ENCODE peak calls at places on chromosomes 6 and 20, in five cellular contexts. D is neural progenitor cell, G is heart right ventricle, K is A549, I is pancreas. C is an unnamed sample. For H3K4me1, the result is how much of the 10 kb centered on the place peaks cover.

GRCh38 chr6:158837684-158838625 is 18.8 kb upstream of the EZR start:
- DNase-seq in K (no peak), G (peak), D (peak), I (no peak), C (no peak)

GRCh38 chr6:72905705-72906478 is 284.0 kb downstream of the KCNQ5 start:
- DNase-seq in D (no peak), I (no peak), G (no peak), K (no peak), C (no peak)

GRCh38 chr6:134172020-134172766 is 119.8 kb upstream of the SLC2A12 start:
- DNase-seq in D (no peak), K (no peak), G (no peak), I (no peak), C (no peak)

GRCh38 chr6:100057941-100058340 is 63.9 kb upstream of the MCHR2 start:
- DNase-seq in I (no peak), G (no peak), D (no peak), K (no peak), C (no peak)

GRCh38 chr6:68233623-68234022 is 401.5 kb upstream of the ADGRB3 start:
- DNase-seq in I (no peak), D (no peak), G (no peak), K (peak), C (no peak)

GRCh38 chr6:24376875-24377274 is 19.0 kb upstream of the DCDC2 start:
- DNase-seq in G (no peak), I (no peak), D (no peak), K (no peak), C (no peak)

GRCh38 chr6:165618241-165618640 is 44.8 kb downstream of the PDE10A start:
- DNase-seq in G (no peak), K (no peak), I (no peak), D (no peak), C (no peak)

GRCh38 chr20:11891081-11891826 is 26.4 kb upstream of the BTBD3 start:
- DNase-seq in D (peak), I (peak), G (peak), K (peak), C (peak)

GRCh38 chr6:150293423-150294280 is 75.2 kb upstream of the IYD start:
- DNase-seq in K (peak), D (no peak), I (no peak), G (no peak), C (no peak)

GRCh38 chr20:62219992-62220665 is at the start of gene HRH3:
- DNase-seq in D (peak), G (no peak), K (no peak), I (no peak), C (no peak)

GRCh38 chr6:1993049-1993448 is 252.4 kb downstream of the GMDS start:
- DNase-seq in K (no peak), D (no peak), I (no peak), G (no peak), C (no peak)

GRCh38 chr20:37296371-37296770 is 6.9 kb downstream of the MANBAL start:
- DNase-seq in D (no peak), K (no peak), G (no peak), I (no peak), C (no peak)

DNA sequence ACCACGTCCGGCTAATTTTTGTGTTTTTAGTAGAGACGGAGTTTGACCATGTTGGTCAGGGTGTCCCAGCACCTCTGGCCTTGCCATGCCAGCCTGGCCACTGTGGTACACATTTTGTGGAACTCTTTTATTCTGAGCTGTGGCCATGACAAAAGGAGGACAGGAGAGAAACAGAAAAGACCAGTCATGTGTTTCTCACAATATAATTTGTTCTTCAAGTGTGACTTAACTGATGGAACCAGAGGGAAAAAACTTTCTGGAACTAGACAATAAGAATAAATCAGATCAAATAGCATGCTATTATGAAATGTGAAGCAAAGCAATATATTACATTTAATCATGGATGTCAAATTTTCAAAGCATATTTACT is 4.2 kb upstream of the RNASET2 start:
- DNase-seq in D (no peak), I (no peak), G (no peak), K (no peak), C (no peak)
- H3K27ac ChIP-seq in D (no peak), I (no peak), G (no peak), K (no peak), C (no peak)

DNA sequence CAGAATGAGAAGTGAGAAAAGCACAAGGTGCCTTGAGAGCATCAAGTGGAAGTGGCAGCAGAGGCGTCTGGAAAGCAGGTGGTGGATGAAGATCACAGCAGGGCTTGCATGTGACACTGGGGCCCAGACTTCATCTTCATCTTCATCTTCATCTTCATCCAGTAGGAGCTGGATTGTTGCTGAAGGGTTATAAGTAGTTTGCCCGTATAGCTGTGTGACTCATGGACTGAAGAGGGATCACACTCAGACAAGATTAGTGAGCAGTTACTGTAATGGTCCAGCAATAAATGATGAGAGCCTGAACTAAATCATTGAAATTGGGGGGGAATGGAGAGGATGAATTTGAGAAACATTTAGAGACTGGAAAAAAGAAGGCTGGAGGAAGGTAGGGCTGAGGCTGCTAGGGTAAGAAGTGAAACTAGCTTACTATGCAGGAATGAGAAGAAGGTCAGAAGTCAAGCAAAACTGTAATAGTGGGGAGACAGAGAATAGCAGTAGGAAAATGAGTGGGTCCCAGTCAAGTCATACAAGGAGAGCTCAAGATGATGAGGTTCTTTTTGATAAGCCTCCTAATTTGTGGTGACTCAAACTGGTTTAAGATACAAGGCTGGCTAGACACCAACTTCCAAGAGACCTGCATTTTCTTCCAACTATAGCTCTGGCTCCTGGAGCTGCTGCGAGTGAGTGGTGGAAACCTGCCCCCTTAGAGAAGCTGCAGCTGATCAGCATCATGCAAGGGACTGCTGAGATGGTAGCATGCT is 92.3 kb upstream of the BEND6 start:
- DNase-seq in D (no peak), I (no peak), G (no peak), K (no peak), C (no peak)
- H3K4me1 ChIP-seq in D (under half), I (under half), G (under half), K (half or more), C (under half)

GRCh38 chr6:105453968-105454367 is 51.1 kb upstream of the PREP start:
- DNase-seq in G (no peak), I (no peak), K (no peak), D (no peak), C (no peak)

GRCh38 chr6:105458061-105458460 is 55.2 kb upstream of the PREP start:
- DNase-seq in I (no peak), G (no peak), K (no peak), D (no peak), C (no peak)

GRCh38 chr6:105452376-105452775 is 49.5 kb upstream of the PREP start:
- DNase-seq in G (no peak), D (no peak), K (no peak), I (no peak), C (no peak)

GRCh38 chr6:105449756-105450390 is 47.0 kb upstream of the PREP start:
- DNase-seq in G (no peak), I (no peak), K (no peak), D (no peak), C (no peak)

DNA sequence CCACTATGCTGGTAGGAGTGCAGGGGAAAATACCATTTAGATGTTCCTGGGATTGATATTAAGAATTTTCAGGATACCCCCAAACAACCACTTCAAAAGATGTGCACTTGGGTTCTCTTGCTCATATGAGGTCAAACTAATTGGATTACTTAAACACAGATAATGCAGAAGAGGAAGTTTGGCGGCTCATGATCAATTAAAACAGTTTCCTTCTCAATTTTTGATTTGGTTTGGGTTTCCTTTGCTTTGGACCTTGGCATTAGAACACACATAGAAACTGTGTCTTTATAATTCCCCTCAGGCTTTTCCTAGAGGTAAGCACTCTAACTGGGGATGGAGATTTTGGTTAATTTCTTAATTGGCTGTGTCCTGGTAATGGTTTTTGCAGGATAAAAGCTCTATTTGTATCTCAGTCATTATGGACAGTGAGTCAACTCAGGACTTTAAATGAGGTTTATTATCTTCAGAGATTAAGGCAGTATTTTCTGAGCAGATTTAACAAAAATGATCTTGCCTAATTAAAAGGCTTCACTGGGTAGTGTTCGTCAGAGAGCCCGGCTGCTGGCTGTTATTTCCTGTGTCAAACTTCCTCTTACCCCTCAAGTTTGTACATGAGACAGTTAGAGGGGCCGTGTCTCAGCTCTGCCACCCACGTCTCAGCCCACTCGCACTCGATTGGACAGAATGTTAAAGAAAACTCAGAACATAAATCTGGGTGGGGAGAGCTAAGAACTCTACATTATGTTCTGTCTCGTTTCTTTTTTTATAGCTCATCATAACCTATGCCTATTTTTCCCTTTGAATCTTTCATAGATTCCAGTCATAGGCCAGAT is 50.3 kb upstream of the PREP start:
- DNase-seq in D (no peak), G (no peak), K (no peak), I (no peak), C (no peak)
- H3K27ac ChIP-seq in D (no peak), G (peak), K (no peak), I (no peak), C (no peak)

GRCh38 chr20:17651761-17652388 is 30.2 kb downstream of the RRBP1 start:
- DNase-seq in K (peak), D (no peak), I (peak), G (no peak), C (no peak)
- H3K4me1 ChIP-seq in K (under half), D (under half), I (under half), G (half or more), C (under half)

DNA sequence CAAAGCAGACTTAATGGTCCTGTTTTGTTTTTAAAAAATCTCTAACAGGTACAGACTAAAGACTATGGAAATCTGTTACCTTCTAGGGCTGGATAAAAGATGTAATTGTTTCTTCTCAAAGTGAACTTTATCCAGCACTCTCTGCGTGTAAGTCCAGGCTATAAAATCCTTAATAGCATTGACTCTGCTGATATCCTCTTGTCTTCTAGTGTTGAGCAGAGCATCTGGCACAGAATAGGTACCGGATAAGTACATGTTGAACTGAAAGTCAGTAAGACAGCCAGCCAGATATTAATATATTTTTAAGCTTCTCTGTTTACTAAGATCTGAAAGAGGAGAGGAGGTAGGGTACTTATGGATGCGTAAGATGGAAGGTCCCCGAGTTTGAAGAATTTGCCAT is 262.3 kb downstream of the TBC1D7 start:
- DNase-seq in G (no peak), D (no peak), I (no peak), K (no peak), C (no peak)
- H3K27ac ChIP-seq in G (no peak), D (no peak), I (no peak), K (no peak), C (no peak)

GRCh38 chr6:33683051-33683571 is 28.4 kb downstream of the UQCC2 start:
- DNase-seq in K (no peak), I (no peak), D (no peak), G (no peak), C (no peak)

GRCh38 chr6:33684983-33685382 is 26.5 kb downstream of the UQCC2 start:
- DNase-seq in D (no peak), G (no peak), K (no peak), I (no peak), C (no peak)

GRCh38 chr6:33682341-33682740 is 29.2 kb downstream of the UQCC2 start:
- DNase-seq in K (no peak), D (no peak), I (no peak), G (no peak), C (no peak)

GRCh38 chr6:33684428-33684896 is 27.0 kb downstream of the UQCC2 start:
- DNase-seq in D (no peak), K (no peak), G (no peak), I (no peak), C (no peak)

GRCh38 chr6:33683576-33684427 is 27.7 kb downstream of the UQCC2 start:
- DNase-seq in D (no peak), G (no peak), K (no peak), I (no peak), C (no peak)
- H3K4me1 ChIP-seq in D (under half), G (under half), K (under half), I (under half), C (under half)

GRCh38 chr6:3751019-3751729 is at the start of gene PXDC1:
- DNase-seq in I (no peak), D (peak), K (no peak), G (no peak), C (no peak)
- H3K27ac ChIP-seq in I (peak), D (no peak), K (peak), G (peak), C (peak)

GRCh38 chr20:51493346-51493791 is 49.1 kb downstream of the NFATC2 start:
- DNase-seq in I (no peak), K (no peak), G (no peak), D (no peak), C (no peak)
- H3K4me1 ChIP-seq in I (under half), K (under half), G (under half), D (under half), C (under half)

C was measured in lung.